ENCODE peak calls at places on chromosome 4, in four cellular contexts. E is IMR-90, J is HCT116, N is A549. B is an unnamed sample.

GRCh38 chr4:154781983-154782293 is 866 bp downstream of the RBM46 start:
- DNase-seq in N (no peak), J (no peak), E (no peak), B (no peak)

GRCh38 chr4:150973626-150974250 is 41.3 kb downstream of the LRBA start:
- DNase-seq in N (no peak), E (no peak), J (no peak), B (peak; percentile 88)

GRCh38 chr4:74364649-74365491 is at the start of gene EREG:
- DNase-seq in J (peak; percentile 74), N (peak; percentile 88), E (peak; percentile 62), B (no peak)

GRCh38 chr4:156685308-156685707 is 286.3 kb downstream of the PDGFC start:
- DNase-seq in E (no peak), J (no peak), N (no peak), B (no peak)

GRCh38 chr4:128831526-128832252 is 22.2 kb downstream of the JADE1 start:
- DNase-seq in J (no peak), N (peak; percentile 41), E (peak; percentile 57), B (peak; percentile 57)

GRCh38 chr4:112944006-112944405 is 105.4 kb upstream of the ANK2 start:
- DNase-seq in E (no peak), N (no peak), J (no peak), B (no peak)

GRCh38 chr4:72858328-72858727 is 211.2 kb downstream of the COX18 start:
- DNase-seq in J (no peak), N (peak; percentile 17), E (peak; percentile 79), B (no peak)

GRCh38 chr4:157700898-157701694 is 471.7 kb downstream of the GASK1B start:
- DNase-seq in E (no peak), N (no peak), J (no peak), B (no peak)

GRCh38 chr4:156781852-156782251 is 189.7 kb downstream of the PDGFC start:
- DNase-seq in N (peak; percentile 9), E (peak; percentile 40), J (peak; percentile 29), B (no peak)

GRCh38 chr4:55170462-55170861 is 45.1 kb upstream of the KDR start:
- DNase-seq in J (no peak), E (peak; percentile 10), N (no peak), B (no peak)

DNA sequence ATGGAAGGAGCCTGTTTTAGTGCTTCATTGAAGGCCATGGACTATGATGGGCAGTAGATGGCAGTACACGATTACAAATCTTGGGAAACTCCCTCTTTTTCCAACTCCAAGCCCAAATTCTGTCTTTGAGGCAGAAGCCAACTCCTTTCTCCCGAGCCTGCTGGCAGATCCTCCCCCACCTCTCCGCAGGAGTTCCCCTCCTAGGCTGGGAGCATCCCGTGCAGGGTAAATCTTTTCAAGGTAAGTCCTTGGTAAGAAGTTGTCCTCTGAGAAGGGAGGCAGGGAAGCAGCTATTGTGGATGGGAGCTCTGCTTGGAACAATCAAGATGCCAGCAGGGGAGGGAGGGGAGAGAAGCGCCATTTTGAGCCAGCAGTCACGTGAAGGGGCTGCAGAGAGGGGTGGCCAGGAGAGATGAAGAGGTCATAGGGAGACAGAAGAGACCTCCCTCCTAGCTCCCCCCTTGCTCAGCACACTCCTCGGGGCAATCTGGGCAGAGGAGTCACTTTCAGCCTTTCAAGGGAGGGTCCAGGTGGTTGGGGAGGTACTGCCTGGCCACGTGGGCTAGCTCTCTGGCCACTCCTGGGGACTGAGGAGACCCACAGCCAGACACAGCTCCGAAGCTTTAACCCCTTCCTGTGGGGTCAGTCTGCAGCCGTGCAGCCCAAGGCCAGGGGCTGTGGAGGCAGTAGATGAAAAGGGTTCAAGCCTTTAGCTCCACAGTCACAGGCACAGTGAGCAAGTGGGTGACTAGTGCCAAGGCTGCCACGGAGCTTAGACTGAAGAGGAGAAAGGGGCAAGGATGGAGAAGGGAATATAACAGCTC is 9.6 kb downstream of the CC2D2A start:
- DNase-seq in N (peak; percentile 84), E (peak; percentile 89), J (peak; percentile 82), B (peak; percentile 77)
- TF ChIP-seq CEBPB in N (no peak), E (no peak), J (no peak), B (no peak)

GRCh38 chr4:127783971-127784519 is 1.9 kb downstream of the HSPA4L start:
- DNase-seq in E (no peak), J (no peak), N (no peak), B (peak; percentile 9)

GRCh38 chr4:127781303-127782024 is 658 bp upstream of the HSPA4L start:
- DNase-seq in J (no peak), N (no peak), E (peak; percentile 15), B (no peak)

GRCh38 chr4:127782025-127782274 is 172 bp upstream of the HSPA4L start:
- DNase-seq in N (peak; percentile 85), J (peak; percentile 65), E (peak; percentile 81), B (no peak)

GRCh38 chr4:127782275-127783025 is at the start of gene HSPA4L:
- DNase-seq in E (peak; percentile 45), N (peak; percentile 72), J (peak; percentile 63), B (peak; percentile 68)

DNA sequence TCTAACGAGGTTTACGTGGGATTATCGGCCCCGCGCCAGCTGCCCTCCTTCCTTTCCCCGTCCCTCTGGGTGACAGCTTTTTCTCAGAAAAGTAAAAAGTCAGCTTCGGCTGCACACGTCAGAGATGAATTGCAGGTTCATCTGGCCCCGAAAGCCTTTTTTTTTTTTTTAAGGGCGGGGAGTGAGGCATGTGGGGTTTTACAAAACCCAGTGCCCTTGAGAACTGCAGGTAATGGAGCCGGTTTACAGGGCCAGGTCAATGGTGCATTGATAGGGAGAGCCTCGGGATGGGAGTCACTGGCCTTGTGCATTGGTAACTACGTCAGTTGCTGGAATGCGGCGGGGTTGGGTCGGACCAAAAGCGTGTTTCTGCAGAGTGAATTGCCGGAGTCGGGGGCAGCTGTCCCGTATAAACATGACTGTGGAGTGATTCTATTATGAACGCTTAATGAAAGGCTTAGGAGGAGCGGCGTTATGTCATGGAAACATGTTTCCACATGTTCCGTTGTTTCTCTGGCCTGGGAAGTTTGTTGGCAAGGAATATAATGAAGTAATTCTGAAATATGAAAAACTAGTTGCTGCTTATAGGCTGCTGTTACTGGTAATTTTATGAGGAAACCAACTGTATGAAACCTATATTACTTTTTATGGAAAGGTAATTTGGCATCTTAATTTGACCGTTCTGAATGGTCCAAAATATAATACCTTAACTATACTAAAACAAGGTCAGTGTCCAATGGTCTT is 1.1 kb downstream of the HSPA4L start:
- DNase-seq in E (peak; percentile 65), J (peak; percentile 24), N (peak; percentile 64), B (peak; percentile 77)
- TF ChIP-seq CEBPB in E (no peak), J (no peak), N (no peak), B (no peak)

DNA sequence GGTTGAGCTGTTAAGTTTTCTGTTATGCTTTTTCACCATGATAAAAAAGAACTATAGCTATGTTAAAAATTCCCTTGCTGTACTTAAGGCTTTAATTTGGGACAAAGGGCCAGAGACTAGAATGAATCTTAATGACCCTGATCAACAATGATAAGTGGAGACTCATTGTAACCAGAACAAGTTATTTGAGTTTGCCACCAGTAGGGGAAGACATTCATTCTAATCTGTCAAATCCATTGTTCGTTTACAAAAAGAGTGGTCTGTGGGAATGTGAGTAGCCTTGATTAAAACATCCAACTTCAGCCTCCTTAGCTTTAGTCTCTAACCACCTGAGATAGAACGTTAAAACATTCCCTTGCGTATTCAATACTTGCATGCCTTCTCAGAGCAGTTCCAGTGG is 66.0 kb downstream of the EGF start:
- DNase-seq in E (no peak), N (no peak), J (no peak), B (no peak)
- TF ChIP-seq CEBPB in E (no peak), N (no peak), J (no peak), B (no peak)

GRCh38 chr4:38837849-38838248 is 18.8 kb downstream of the TLR6 start:
- DNase-seq in N (no peak), J (no peak), E (peak; percentile 59), B (no peak)
- TF ChIP-seq CEBPB in N (no peak), J (no peak), E (no peak), B (no peak)